ENCODE peak calls at places on chromosomes 12 and 14, in seven cellular contexts. S is T follicular helper cell; O is activated effector memory CD4-positive, alpha-beta T cell treated with anti-CD3 and anti-CD28 coated beads, Interleukin-2, amount 50 U/mL, for 16 hours; Q is HAP-1; C is activated CD8-positive, alpha-beta memory T cell treated with anti-CD3 and anti-CD28 coated beads for 4 hours; F is GM23248; Z is AG09309. X is an unnamed sample.

GRCh38 chr12:66861157-66861750 is 182.4 kb upstream of the GRIP1 start:
- DNase-seq in S (peak), C (peak), Z (peak), Q (peak), F (peak), O (peak), X (peak)

GRCh38 chr12:95815635-95816212 is 25.2 kb upstream of the NTN4 start:
- DNase-seq in Q (no peak), Z (no peak), O (no peak), C (no peak), S (no peak), F (peak), X (no peak)

GRCh38 chr12:131242741-131243496 is 289.2 kb downstream of the ADGRD1 start:
- DNase-seq in S (no peak), O (no peak), Z (no peak), F (peak), C (no peak), Q (peak), X (peak)

GRCh38 chr14:64421166-64421565 is 33.0 kb downstream of the MTHFD1 start:
- DNase-seq in O (no peak), Q (no peak), F (peak), Z (peak), C (no peak), S (no peak), X (peak)

GRCh38 chr12:26658991-26659390 is 174.0 kb downstream of the ITPR2 start:
- DNase-seq in F (peak), C (no peak), Z (peak), S (no peak), O (no peak), Q (no peak), X (peak)

GRCh38 chr14:105646175-105646574 is 119.8 kb downstream of the TMEM121 start:
- DNase-seq in S (no peak), F (no peak), Z (no peak), C (no peak), O (peak), Q (no peak), X (no peak)

GRCh38 chr12:54641089-54641488 is 6.4 kb upstream of the LACRT start:
- DNase-seq in S (no peak), Z (no peak), Q (no peak), O (no peak), F (no peak), C (no peak), X (no peak)

GRCh38 chr12:50222275-50222783 is 55.2 kb upstream of the CERS5 start:
- DNase-seq in F (peak), O (peak), Q (peak), C (no peak), Z (peak), S (no peak), X (peak)

GRCh38 chr14:56490379-56490778 is 89.2 kb upstream of the TMEM260 start:
- DNase-seq in Z (no peak), S (no peak), O (no peak), C (no peak), F (peak), Q (no peak), X (peak)

GRCh38 chr12:63150255-63151060 is 543 bp downstream of the AVPR1A start:
- DNase-seq in Q (peak), Z (no peak), C (no peak), O (no peak), S (no peak), F (peak), X (no peak)

GRCh38 chr12:120207227-120207626 is 6.3 kb upstream of the RPLP0 start:
- DNase-seq in C (no peak), O (no peak), Z (no peak), Q (no peak), S (no peak), F (no peak), X (no peak)

GRCh38 chr12:94795520-94795919 is 145.2 kb upstream of the TMCC3 start:
- DNase-seq in O (no peak), Z (peak), Q (peak), C (no peak), S (no peak), F (peak), X (peak)

GRCh38 chr14:104156142-104156541 is 17.8 kb downstream of the KIF26A start:
- DNase-seq in O (no peak), Z (no peak), S (no peak), F (no peak), C (no peak), Q (no peak), X (no peak)

GRCh38 chr14:105508069-105508468 is 17.0 kb downstream of the TEDC1 start:
- DNase-seq in S (no peak), Q (no peak), Z (no peak), C (no peak), O (no peak), F (no peak), X (no peak)

GRCh38 chr12:107242189-107242588 is 148.8 kb upstream of the CRY1 start:
- DNase-seq in Z (no peak), Q (no peak), C (no peak), O (no peak), S (no peak), F (no peak), X (no peak)

GRCh38 chr12:112977641-112978040 is 678 bp upstream of the OAS2 start:
- DNase-seq in F (peak), Q (no peak), S (no peak), O (no peak), Z (no peak), C (no peak), X (no peak)

GRCh38 chr14:105890474-105891220 is 364.3 kb downstream of the TMEM121 start:
- DNase-seq in S (no peak), C (no peak), Z (no peak), F (no peak), O (peak), Q (peak), X (no peak)

GRCh38 chr14:38291681-38292459 is 36.0 kb upstream of the CLEC14A start:
- DNase-seq in Q (no peak), Z (no peak), F (peak), S (no peak), O (no peak), C (no peak), X (no peak)

GRCh38 chr12:20547788-20548575 is 147.2 kb upstream of the SLCO1C1 start:
- DNase-seq in O (no peak), C (no peak), S (no peak), Q (no peak), Z (no peak), F (peak), X (no peak)

GRCh38 chr14:96741151-96741977 is 55.8 kb upstream of the VRK1 start:
- DNase-seq in F (peak), Q (peak), O (peak), Z (no peak), C (peak), S (peak), X (no peak)

GRCh38 chr12:52564582-52564981 is 9.1 kb downstream of the KRT74 start:
- DNase-seq in C (no peak), O (no peak), F (no peak), Q (no peak), S (no peak), Z (no peak), X (no peak)

GRCh38 chr12:50590869-50591268 is 86.1 kb downstream of the DIP2B start:
- DNase-seq in O (no peak), S (no peak), F (no peak), Z (no peak), Q (no peak), C (no peak), X (no peak)

GRCh38 chr12:57629897-57630471 is 3.0 kb downstream of the B4GALNT1 start:
- DNase-seq in Q (no peak), S (no peak), Z (no peak), F (no peak), O (no peak), C (no peak), X (no peak)

GRCh38 chr14:93993382-93993781 is 3.7 kb upstream of the CCDC197 start:
- DNase-seq in C (no peak), Z (no peak), F (no peak), Q (no peak), S (no peak), O (no peak), X (no peak)

GRCh38 chr14:77580964-77581505 is 35.4 kb downstream of the SPTLC2 start:
- DNase-seq in O (no peak), C (no peak), F (peak), Q (no peak), S (no peak), Z (peak), X (peak)

GRCh38 chr14:99274346-99275221 is 2.6 kb upstream of the BCL11B start:
- DNase-seq in C (no peak), F (peak), S (no peak), Q (peak), O (peak), Z (peak), X (peak)

GRCh38 chr14:68141531-68142088 is 322.0 kb downstream of the RAD51B start:
- DNase-seq in O (no peak), F (peak), Q (no peak), C (no peak), Z (no peak), S (no peak), X (no peak)